ENCODE peak calls at places on chromosomes 7 and 10, in six cellular contexts. One of them, this sample, is unnamed.
A peak's percentile ranks its signal among the peaks of the same experiment; 100 is the strongest.

GRCh38 chr7:79897166-79897565 is 237.5 kb upstream of the GNAI1 start:
- DNase-seq in NCI-H774: no peak
- DNase-seq in HS-5: no peak
- DNase-seq in NCI-H524: no peak
- DNase-seq in DMS153: no peak
- DNase-seq in omental fat pad: no peak
- DNase-seq in this sample: no peak

GRCh38 chr10:75532253-75532924 is 101.0 kb downstream of the LRMDA start:
- DNase-seq in NCI-H524: no peak
- DNase-seq in NCI-H774: no peak
- DNase-seq in omental fat pad: no peak
- DNase-seq in DMS153: no peak
- DNase-seq in HS-5: no peak
- DNase-seq in this sample: no peak

GRCh38 chr7:91089382-91089963 is 174.8 kb upstream of the FZD1 start:
- DNase-seq in HS-5: no peak
- DNase-seq in omental fat pad: no peak
- DNase-seq in NCI-H774: no peak
- DNase-seq in DMS153: peak; percentile 36
- DNase-seq in NCI-H524: peak; percentile 45
- DNase-seq in this sample: no peak

GRCh38 chr10:4429538-4429937 is 396.5 kb upstream of the AKR1E2 start:
- DNase-seq in DMS153: no peak
- DNase-seq in omental fat pad: no peak
- DNase-seq in NCI-H524: no peak
- DNase-seq in NCI-H774: no peak
- DNase-seq in HS-5: no peak
- DNase-seq in this sample: no peak

GRCh38 chr10:78560393-78560688 is 508.4 kb upstream of the ZMIZ1 start:
- DNase-seq in NCI-H524: no peak
- DNase-seq in HS-5: no peak
- DNase-seq in NCI-H774: no peak
- DNase-seq in omental fat pad: no peak
- DNase-seq in DMS153: peak; percentile 76
- DNase-seq in this sample: no peak

GRCh38 chr10:131679926-131680325 is 220.9 kb upstream of the PPP2R2D start:
- DNase-seq in DMS153: no peak
- DNase-seq in NCI-H774: no peak
- DNase-seq in HS-5: no peak
- DNase-seq in omental fat pad: no peak
- DNase-seq in NCI-H524: no peak
- DNase-seq in this sample: no peak

GRCh38 chr7:151275813-151276577 is 27.5 kb upstream of the SMARCD3 start:
- DNase-seq in NCI-H774: no peak
- DNase-seq in omental fat pad: no peak
- DNase-seq in HS-5: no peak
- DNase-seq in DMS153: no peak
- DNase-seq in NCI-H524: no peak
- DNase-seq in this sample: no peak

GRCh38 chr10:71527135-71527534 is 130.4 kb downstream of the CDH23 start:
- DNase-seq in NCI-H774: no peak
- DNase-seq in DMS153: no peak
- DNase-seq in NCI-H524: no peak
- DNase-seq in HS-5: no peak
- DNase-seq in omental fat pad: no peak
- DNase-seq in this sample: no peak

GRCh38 chr7:113256883-113257531 is 138.7 kb upstream of the SMIM30 start:
- DNase-seq in HS-5: no peak
- DNase-seq in omental fat pad: no peak
- DNase-seq in NCI-H774: no peak
- DNase-seq in DMS153: no peak
- DNase-seq in NCI-H524: no peak
- DNase-seq in this sample: no peak

GRCh38 chr7:29115130-29115529 is 31.2 kb downstream of the CPVL start:
- DNase-seq in omental fat pad: no peak
- DNase-seq in DMS153: no peak
- DNase-seq in HS-5: no peak
- DNase-seq in NCI-H524: no peak
- DNase-seq in NCI-H774: no peak
- DNase-seq in this sample: no peak

GRCh38 chr10:124715479-124715878 is 28.7 kb downstream of the FAM53B start:
- DNase-seq in NCI-H524: no peak
- DNase-seq in NCI-H774: no peak
- DNase-seq in omental fat pad: no peak
- DNase-seq in DMS153: no peak
- DNase-seq in HS-5: no peak
- DNase-seq in this sample: no peak

GRCh38 chr7:41280491-41280890 is 422.4 kb downstream of the INHBA start:
- DNase-seq in NCI-H774: no peak
- DNase-seq in omental fat pad: no peak
- DNase-seq in NCI-H524: no peak
- DNase-seq in DMS153: no peak
- DNase-seq in HS-5: no peak
- DNase-seq in this sample: no peak

GRCh38 chr7:81155654-81156373 is 237.0 kb upstream of the SEMA3C start:
- DNase-seq in DMS153: no peak
- DNase-seq in omental fat pad: no peak
- DNase-seq in HS-5: no peak
- DNase-seq in NCI-H524: no peak
- DNase-seq in NCI-H774: no peak
- DNase-seq in this sample: no peak

This sample was measured in HS-27A.